ENCODE peak calls at places on chromosomes 7 and 10, in ten cellular contexts. A, B, C, T, I, E, Q, V, S and H are unnamed samples.
A peak's percentile ranks its signal among the peaks of the same experiment; 100 is the strongest.

GRCh38 chr7:85074016-85074415 is 112.8 kb downstream of the SEMA3D start:
- DNase-seq in A (no peak), B (no peak), C (no peak), T (no peak), I (no peak), E (no peak), Q (no peak), V (no peak), S (no peak), H (no peak)

GRCh38 chr10:30000802-30001571 is 58.4 kb downstream of the JCAD start:
- DNase-seq in A (peak; percentile 4), B (peak; percentile 26), C (peak; percentile 98), T (peak; percentile 83), I (peak; percentile 87), E (no peak), Q (no peak), V (peak; percentile 83), S (peak; percentile 92), H (peak; percentile 80)

GRCh38 chr10:128926693-128927092 is 540.3 kb upstream of the MGMT start:
- DNase-seq in A (no peak), B (no peak), C (no peak), T (no peak), I (no peak), E (no peak), Q (no peak), V (no peak), S (no peak), H (no peak)

GRCh38 chr7:36533717-36534116 is 144.1 kb downstream of the ANLN start:
- DNase-seq in A (no peak), B (no peak), C (no peak), T (no peak), I (no peak), E (no peak), Q (no peak), V (no peak), S (no peak), H (no peak)

GRCh38 chr10:64956441-64956840 is 1435.2 kb downstream of the REEP3 start:
- DNase-seq in A (no peak), B (no peak), C (no peak), T (no peak), I (no peak), E (no peak), Q (no peak), V (no peak), S (no peak), H (no peak)

GRCh38 chr10:8726666-8727065 is 672.2 kb downstream of the GATA3 start:
- DNase-seq in A (no peak), B (no peak), C (no peak), T (no peak), I (no peak), E (no peak), Q (no peak), V (no peak), S (no peak), H (no peak)

GRCh38 chr10:23196201-23196600 is 4.1 kb downstream of the PTF1A start:
- DNase-seq in A (no peak), B (no peak), C (no peak), T (no peak), I (peak; percentile 51), E (no peak), Q (no peak), V (no peak), S (no peak), H (no peak)

GRCh38 chr10:114304566-114305421 is 65.7 kb downstream of the VWA2 start:
- DNase-seq in A (no peak), B (peak; percentile 62), C (no peak), T (no peak), I (no peak), E (no peak), Q (no peak), V (no peak), S (no peak), H (no peak)

GRCh38 chr10:45557275-45557905 is 115.2 kb downstream of the ZFAND4 start:
- DNase-seq in A (no peak), B (no peak), C (no peak), T (peak; percentile 33), I (no peak), E (no peak), Q (no peak), V (no peak), S (no peak), H (no peak)

GRCh38 chr7:39096220-39096619 is 118.5 kb downstream of the POU6F2 start:
- DNase-seq in A (no peak), B (no peak), C (no peak), T (no peak), I (no peak), E (no peak), Q (no peak), V (no peak), S (no peak), H (no peak)

GRCh38 chr10:77073066-77073960 is 564.3 kb downstream of the KCNMA1 start:
- DNase-seq in A (no peak), B (peak; percentile 42), C (peak; percentile 15), T (no peak), I (peak; percentile 35), E (no peak), Q (no peak), V (peak; percentile 82), S (peak; percentile 59), H (no peak)

GRCh38 chr7:23863209-23863798 is 153.3 kb downstream of the STK31 start:
- DNase-seq in A (peak; percentile 39), B (no peak), C (peak; percentile 52), T (peak; percentile 29), I (no peak), E (no peak), Q (peak; percentile 2), V (peak; percentile 45), S (peak; percentile 74), H (no peak)

GRCh38 chr7:78863248-78863647 is 590.2 kb downstream of the MAGI2 start:
- DNase-seq in A (no peak), B (no peak), C (no peak), T (no peak), I (no peak), E (no peak), Q (no peak), V (no peak), S (peak; percentile 3), H (no peak)

GRCh38 chr7:4166807-4167206 is 515.3 kb upstream of the FOXK1 start:
- DNase-seq in A (no peak), B (no peak), C (no peak), T (no peak), I (no peak), E (no peak), Q (no peak), V (no peak), S (no peak), H (no peak)

GRCh38 chr10:77428776-77429395 is 208.7 kb downstream of the KCNMA1 start:
- DNase-seq in A (no peak), B (peak; percentile 49), C (peak; percentile 74), T (peak; percentile 61), I (no peak), E (no peak), Q (no peak), V (peak; percentile 85), S (peak; percentile 75), H (no peak)

GRCh38 chr10:3820255-3820654 is 35.2 kb upstream of the KLF6 start:
- DNase-seq in A (no peak), B (no peak), C (peak; percentile 62), T (no peak), I (no peak), E (no peak), Q (no peak), V (peak; percentile 95), S (no peak), H (no peak)
- H3K4me3 ChIP-seq in A (no peak overlapping the region), B (no peak overlapping the region), C (no peak overlapping the region), T (no peak overlapping the region), I (no peak overlapping the region), E (no peak overlapping the region), Q (no peak overlapping the region), V (no peak overlapping the region), S (no peak overlapping the region), H (no peak overlapping the region)

DNA sequence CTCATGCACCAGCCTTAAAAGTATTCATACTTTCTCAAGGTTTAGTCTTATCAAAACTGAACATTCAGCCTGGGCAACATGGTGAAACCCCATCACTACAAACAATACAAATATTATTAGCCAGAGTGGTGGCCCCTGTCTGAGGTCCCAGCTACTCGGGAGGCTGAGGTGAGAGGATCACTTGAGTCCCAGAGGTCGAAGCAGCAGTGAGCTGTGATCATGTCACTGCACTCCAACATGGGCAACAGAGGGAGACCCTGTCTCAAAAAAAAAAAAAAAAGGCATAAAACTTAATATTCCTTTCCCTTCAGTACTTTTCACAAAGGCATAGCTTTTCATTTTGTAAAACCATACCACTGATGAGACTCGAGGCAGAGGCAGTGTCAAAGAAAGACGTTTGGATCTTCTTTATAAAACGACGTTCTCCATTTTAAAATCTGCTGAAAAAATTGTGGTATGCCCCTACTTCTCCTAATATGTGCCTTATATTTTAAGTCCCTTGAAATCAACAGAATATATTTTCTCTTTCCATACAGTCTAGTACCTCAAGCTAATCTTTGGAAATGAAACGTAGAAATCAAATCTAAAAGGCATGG is 1.9 kb downstream of the NSUN6 start:
- DNase-seq in A (no peak), B (no peak), C (no peak), T (no peak), I (no peak), E (no peak), Q (no peak), V (no peak), S (no peak), H (no peak)
- H3K4me3 ChIP-seq in A (peak overlapping the region; percentile 98), B (no peak overlapping the region), C (peak overlapping the region; percentile 90), T (peak overlapping the region; percentile 18), I (peak overlapping the region; percentile 2), E (peak overlapping the region; percentile 78), Q (peak overlapping the region; percentile 84), V (peak overlapping the region; percentile 87), S (peak overlapping the region; percentile 65), H (no peak overlapping the region)

GRCh38 chr10:97974526-97975525 is 55.6 kb downstream of the CRTAC1 start:
- DNase-seq in A (no peak), B (no peak), C (no peak), T (no peak), I (peak; percentile 37), E (peak; percentile 37), Q (no peak), V (no peak), S (no peak), H (no peak)

GRCh38 chr10:97977673-97978072 is 52.7 kb downstream of the CRTAC1 start:
- DNase-seq in A (no peak), B (no peak), C (no peak), T (no peak), I (no peak), E (no peak), Q (no peak), V (no peak), S (no peak), H (no peak)

GRCh38 chr10:97974108-97974507 is 56.3 kb downstream of the CRTAC1 start:
- DNase-seq in A (no peak), B (no peak), C (no peak), T (no peak), I (peak; percentile 31), E (no peak), Q (no peak), V (no peak), S (no peak), H (no peak)

GRCh38 chr10:97975598-97975997 is 54.8 kb downstream of the CRTAC1 start:
- DNase-seq in A (no peak), B (no peak), C (no peak), T (no peak), I (peak; percentile 47), E (no peak), Q (no peak), V (no peak), S (no peak), H (no peak)
- H3K4me3 ChIP-seq in A (no peak overlapping the region), B (no peak overlapping the region), C (no peak overlapping the region), T (no peak overlapping the region), I (no peak overlapping the region), E (no peak overlapping the region), Q (no peak overlapping the region), V (no peak overlapping the region), S (no peak overlapping the region), H (no peak overlapping the region)

GRCh38 chr10:11838298-11838852 is 15.2 kb downstream of the PROSER2 start:
- DNase-seq in A (no peak), B (no peak), C (no peak), T (peak; percentile 16), I (no peak), E (no peak), Q (no peak), V (no peak), S (no peak), H (no peak)
- H3K4me3 ChIP-seq in A (no peak overlapping the region), B (no peak overlapping the region), C (no peak overlapping the region), T (no peak overlapping the region), I (no peak overlapping the region), E (no peak overlapping the region), Q (no peak overlapping the region), V (no peak overlapping the region), S (no peak overlapping the region), H (no peak overlapping the region)